ENCODE peak calls at places on chromosomes 3 and 15, in six cellular contexts. R is stimulated activated CD4-positive, alpha-beta T cell treated with anti-CD3 and anti-CD28 coated beads, Interleukin-4, amount 100 ng/mL, for 1 hour; E is stimulated activated CD8-positive, alpha-beta memory T cell treated with anti-CD3 and anti-CD28 coated beads, Interleukin-4, amount 100 ng/mL, for 4 hours; V is DMS79 treated with DMSO at 0.1 percent for 48 hours; F is MV-4-11; S is lower leg skin. L is an unnamed sample.

GRCh38 chr15:50358805-50359204 is 3.8 kb upstream of the GABPB1 start:
- DNase-seq in R (no peak), V (no peak), S (no peak), F (peak; percentile 54), E (no peak), L (peak; percentile 59)

GRCh38 chr15:38972831-38973230 is 408.2 kb upstream of the RASGRP1 start:
- DNase-seq in S (no peak), V (no peak), R (no peak), F (no peak), E (no peak), L (no peak)

GRCh38 chr3:9870978-9871377 is 9.1 kb downstream of the CIDEC start:
- DNase-seq in V (no peak), F (no peak), E (no peak), R (no peak), S (no peak), L (peak; percentile 60)

GRCh38 chr3:197878427-197878826 is 71.6 kb upstream of the RPL35A start:
- DNase-seq in F (peak; percentile 94), S (no peak), V (no peak), E (peak; percentile 18), R (peak; percentile 22), L (no peak)

GRCh38 chr3:157176108-157176507 is 16.2 kb upstream of the CCNL1 start:
- DNase-seq in S (no peak), F (no peak), R (no peak), V (no peak), E (no peak), L (no peak)

GRCh38 chr15:36791849-36792618 is 212.6 kb downstream of the CDIN1 start:
- DNase-seq in R (no peak), S (no peak), E (no peak), V (no peak), F (no peak), L (no peak)

GRCh38 chr3:152267319-152267689 is 1.4 kb upstream of the MBNL1 start:
- DNase-seq in S (no peak), R (no peak), E (no peak), V (peak; percentile 29), F (peak; percentile 61), L (no peak)

GRCh38 chr3:51622868-51623267 is 48.2 kb upstream of the TEX264 start:
- DNase-seq in R (no peak), S (no peak), V (no peak), E (no peak), F (no peak), L (peak; percentile 44)

GRCh38 chr3:30553641-30554316 is 52.6 kb upstream of the TGFBR2 start:
- DNase-seq in V (no peak), R (no peak), S (no peak), F (no peak), E (no peak), L (no peak)

GRCh38 chr3:123773681-123774431 is 110.3 kb downstream of the MYLK start:
- DNase-seq in F (no peak), V (no peak), S (peak; percentile 44), E (no peak), R (no peak), L (no peak)

GRCh38 chr3:127682576-127682975 is 9.8 kb downstream of the ABTB1 start:
- DNase-seq in V (no peak), R (no peak), F (no peak), E (no peak), S (no peak), L (no peak)